ENCODE peak calls at places on chromosomes 1 and 21, in five cellular contexts. K, D, E, N and G are unnamed samples.

GRCh38 chr1:159185121-159185520 is 13.7 kb downstream of the CADM3 start:
- DNase-seq in K (no peak), D (no peak), E (no peak), N (no peak), G (no peak)

GRCh38 chr21:32061755-32062154 is 188.9 kb downstream of the HUNK start:
- DNase-seq in K (no peak), D (no peak), E (no peak), N (no peak), G (no peak)

GRCh38 chr1:204473415-204473965 is 21.1 kb downstream of the PIK3C2B start:
- DNase-seq in K (no peak), D (no peak), E (no peak), N (no peak), G (no peak)

GRCh38 chr1:217431395-217431794 is 199.5 kb downstream of the GPATCH2 start:
- DNase-seq in K (no peak), D (no peak), E (no peak), N (no peak), G (no peak)

GRCh38 chr1:233238884-233239432 is 56.6 kb downstream of the PCNX2 start:
- DNase-seq in K (no peak), D (no peak), E (no peak), N (no peak), G (no peak)

GRCh38 chr1:19079541-19079940 is 123.1 kb upstream of the IFFO2 start:
- DNase-seq in K (no peak), D (no peak), E (no peak), N (no peak), G (no peak)

GRCh38 chr1:203272633-203273205 is 32.6 kb upstream of the BTG2 start:
- DNase-seq in K (no peak), D (no peak), E (no peak), N (no peak), G (no peak)

GRCh38 chr1:202010042-202011015 is at the start of gene ELF3:
- DNase-seq in K (no peak), D (no peak), E (no peak), N (no peak), G (peak; percentile 87)

GRCh38 chr21:17343055-17343454 is 169.8 kb upstream of the CXADR start:
- DNase-seq in K (no peak), D (no peak), E (peak; percentile 32), N (no peak), G (no peak)

GRCh38 chr21:18951291-18952038 is 547.9 kb upstream of the TMPRSS15 start:
- DNase-seq in K (no peak), D (no peak), E (no peak), N (no peak), G (no peak)

GRCh38 chr21:35273331-35273730 is 224.2 kb upstream of the RUNX1 start:
- DNase-seq in K (no peak), D (no peak), E (no peak), N (no peak), G (no peak)

GRCh38 chr1:32992489-32993214 is 28.0 kb upstream of the RNF19B start:
- DNase-seq in K (no peak), D (no peak), E (peak; percentile 97), N (peak; percentile 85), G (peak; percentile 93)

GRCh38 chr1:1432951-1433803 is 2.3 kb upstream of the VWA1 start:
- DNase-seq in K (no peak), D (no peak), E (no peak), N (peak; percentile 85), G (peak; percentile 94)

GRCh38 chr1:212609701-212610574 is 1.4 kb downstream of the ATF3 start:
- DNase-seq in K (peak; percentile 7), D (no peak), E (peak; percentile 55), N (no peak), G (no peak)

GRCh38 chr1:223261914-223262313 is 102.1 kb downstream of the SUSD4 start:
- DNase-seq in K (no peak), D (no peak), E (no peak), N (no peak), G (no peak)

GRCh38 chr1:214270097-214270635 is 10.8 kb upstream of the SMYD2 start:
- DNase-seq in K (no peak), D (no peak), E (peak; percentile 42), N (no peak), G (no peak)

GRCh38 chr1:41435570-41436178 is 48.8 kb downstream of the EDN2 start:
- DNase-seq in K (no peak), D (no peak), E (no peak), N (no peak), G (no peak)

GRCh38 chr1:20448626-20449215 is 37.3 kb downstream of the CAMK2N1 start:
- DNase-seq in K (no peak), D (no peak), E (peak; percentile 18), N (no peak), G (no peak)

GRCh38 chr1:20447794-20448193 is 38.2 kb downstream of the CAMK2N1 start:
- DNase-seq in K (no peak), D (no peak), E (no peak), N (no peak), G (no peak)

GRCh38 chr1:20445956-20446355 is 40.1 kb downstream of the CAMK2N1 start:
- DNase-seq in K (no peak), D (no peak), E (no peak), N (no peak), G (no peak)

GRCh38 chr1:20446796-20447195 is 39.2 kb downstream of the CAMK2N1 start:
- DNase-seq in K (no peak), D (no peak), E (peak; percentile 75), N (no peak), G (no peak)

DNA sequence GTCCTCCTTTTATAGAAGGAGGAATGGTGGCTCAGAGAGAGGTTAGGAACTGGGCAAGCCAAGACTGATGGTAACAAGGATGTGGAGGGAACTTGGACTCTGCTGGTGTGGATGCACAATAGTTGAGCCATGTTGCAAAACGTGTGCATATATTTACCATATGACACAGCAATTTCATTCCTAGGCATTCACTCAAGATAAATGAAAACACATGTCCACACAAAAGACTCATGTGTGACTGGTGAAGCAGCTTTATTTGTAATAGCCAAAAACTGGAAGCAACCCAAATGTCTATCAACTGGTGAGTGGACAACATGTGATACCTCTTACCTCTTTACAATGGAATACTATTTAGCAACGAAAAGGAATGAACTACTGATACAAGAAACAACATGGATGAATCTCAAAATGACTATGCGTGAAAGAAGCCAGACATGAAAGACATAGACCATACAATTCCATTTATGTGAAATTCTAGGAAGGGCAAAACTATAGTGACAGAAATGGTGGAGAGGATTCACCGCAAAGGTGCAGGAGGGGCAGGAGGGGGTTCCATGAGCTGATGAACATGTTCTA is 36.2 kb downstream of the CAMK2N1 start:
- DNase-seq in K (no peak), D (no peak), E (peak; percentile 80), N (no peak), G (no peak)
- H3K27ac ChIP-seq in K (no peak overlapping the region), D (no peak overlapping the region), E (no peak overlapping the region), N (no peak overlapping the region), G (no peak overlapping the region)

GRCh38 chr1:154353460-154353904 is 28.2 kb downstream of the ATP8B2 start:
- DNase-seq in K (no peak), D (peak; percentile 30), E (peak; percentile 81), N (no peak), G (no peak)
- H3K4me3 ChIP-seq in K (peak overlapping the region; percentile 76), D (peak overlapping the region; percentile 79), E (no peak overlapping the region), N (no peak overlapping the region), G (peak overlapping the region; percentile 41)

GRCh38 chr1:220409751-220410370 is 118.1 kb upstream of the MARK1 start:
- DNase-seq in K (no peak), D (no peak), E (no peak), N (no peak), G (no peak)
- H3K27ac ChIP-seq in K (no peak overlapping the region), D (no peak overlapping the region), E (no peak overlapping the region), N (no peak overlapping the region), G (no peak overlapping the region)

DNA sequence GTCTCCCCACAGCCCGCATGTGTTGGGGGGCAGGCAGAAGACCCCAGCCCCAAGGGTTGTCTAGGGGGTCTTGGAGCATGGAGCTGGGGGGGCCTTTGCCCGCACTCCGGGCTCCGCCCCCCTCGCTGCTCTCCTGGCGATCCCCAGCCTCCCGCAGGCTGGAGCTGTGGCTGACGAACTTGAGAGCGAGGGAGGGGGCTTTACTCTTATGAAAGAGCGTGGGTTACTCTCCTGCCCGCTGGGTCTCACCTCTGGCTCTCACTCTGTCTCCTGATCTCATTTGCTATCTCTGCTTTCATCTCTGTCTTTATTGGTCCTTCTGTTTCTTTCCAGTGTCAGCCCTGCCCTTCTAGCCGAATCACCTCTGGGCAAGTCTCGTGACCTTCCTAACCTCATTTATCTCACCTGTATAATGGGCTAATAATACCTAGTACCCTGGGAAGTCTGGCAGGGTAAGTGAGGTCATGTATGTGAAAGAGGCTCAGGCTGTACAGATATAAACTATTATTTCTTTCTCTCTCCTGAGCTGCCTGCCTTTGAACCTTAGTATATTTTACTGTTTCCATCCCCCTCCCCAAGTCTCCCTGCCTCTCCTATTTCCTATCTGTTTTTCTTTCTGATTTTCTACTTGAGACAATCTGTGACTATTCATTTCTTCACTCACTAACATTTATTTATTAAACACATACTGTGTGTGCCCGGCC is 721 bp downstream of the EFNA4 start:
- DNase-seq in K (no peak), D (no peak), E (peak; percentile 65), N (no peak), G (no peak)
- H3K4me3 ChIP-seq in K (peak overlapping the region; percentile 88), D (peak overlapping the region; percentile 76), E (peak overlapping the region; percentile 96), N (peak overlapping the region; percentile 81), G (peak overlapping the region; percentile 84)